ENCODE peak calls at places on chromosomes 4 and X, in nine cellular contexts. T, W, Y, H, R, O, Q, L and M are unnamed samples.

GRCh38 chr4:151031831-151032605 is 16.9 kb upstream of the LRBA start:
- DNase-seq in T (peak), W (no peak), Y (no peak), H (peak), R (no peak), O (no peak), Q (no peak), L (no peak), M (peak)

GRCh38 chrX:19798423-19798822 is 89.0 kb downstream of the SH3KBP1 start:
- DNase-seq in T (no peak), W (no peak), Y (no peak), H (peak), R (no peak), O (no peak), Q (no peak), L (no peak), M (no peak)

GRCh38 chr4:76764251-76764650 is 133.7 kb downstream of the SOWAHB start:
- DNase-seq in T (peak), W (no peak), Y (no peak), H (no peak), R (no peak), O (no peak), Q (no peak), L (no peak), M (no peak)

GRCh38 chr4:13541720-13542576 is 2.4 kb downstream of the NKX3-2 start:
- DNase-seq in T (no peak), W (no peak), Y (peak), H (peak), R (peak), O (no peak), Q (no peak), L (no peak), M (peak)

GRCh38 chr4:181219783-181220416 is 1023.3 kb upstream of the TENM3 start:
- DNase-seq in T (no peak), W (no peak), Y (no peak), H (no peak), R (no peak), O (no peak), Q (no peak), L (no peak), M (no peak)

GRCh38 chr4:176538217-176538925 is 218.6 kb downstream of the SPCS3 start:
- DNase-seq in T (peak), W (peak), Y (no peak), H (no peak), R (no peak), O (no peak), Q (no peak), L (no peak), M (no peak)

GRCh38 chr4:173860079-173860478 is 330.1 kb upstream of the HAND2 start:
- DNase-seq in T (peak), W (peak), Y (no peak), H (no peak), R (no peak), O (no peak), Q (no peak), L (no peak), M (no peak)

GRCh38 chr4:186651624-186652023 is 72.0 kb downstream of the FAT1 start:
- DNase-seq in T (peak), W (no peak), Y (no peak), H (no peak), R (no peak), O (peak), Q (peak), L (peak), M (no peak)

GRCh38 chrX:23890933-23891332 is 16.8 kb downstream of the APOO start:
- DNase-seq in T (no peak), W (no peak), Y (no peak), H (no peak), R (no peak), O (no peak), Q (no peak), L (no peak), M (no peak)

GRCh38 chr4:36385951-36386561 is 104.6 kb downstream of the DTHD1 start:
- DNase-seq in T (no peak), W (no peak), Y (no peak), H (peak), R (no peak), O (no peak), Q (no peak), L (no peak), M (peak)

GRCh38 chr4:36388710-36389109 is 107.3 kb downstream of the DTHD1 start:
- DNase-seq in T (no peak), W (no peak), Y (no peak), H (no peak), R (no peak), O (no peak), Q (no peak), L (no peak), M (no peak)

GRCh38 chr4:36392049-36392448 is 110.6 kb downstream of the DTHD1 start:
- DNase-seq in T (peak), W (peak), Y (no peak), H (no peak), R (no peak), O (no peak), Q (no peak), L (no peak), M (no peak)

GRCh38 chr4:36386691-36387090 is 105.3 kb downstream of the DTHD1 start:
- DNase-seq in T (no peak), W (no peak), Y (no peak), H (no peak), R (no peak), O (no peak), Q (no peak), L (no peak), M (no peak)
- TF ChIP-seq CTCF in T (no peak), W (no peak), Y (no peak), H (no peak), R (no peak), O (peak), Q (no peak), L (no peak), M (no peak)

GRCh38 chr4:23932935-23933334 is 43.1 kb upstream of the PPARGC1A start:
- DNase-seq in T (peak), W (no peak), Y (no peak), H (no peak), R (no peak), O (no peak), Q (no peak), L (no peak), M (no peak)
- TF ChIP-seq CTCF in T (peak), W (peak), Y (no peak), H (no peak), R (no peak), O (no peak), Q (peak), L (no peak), M (no peak)

GRCh38 chr4:178633263-178633662 is 1191.0 kb upstream of the AGA start:
- DNase-seq in T (no peak), W (no peak), Y (no peak), H (no peak), R (no peak), O (no peak), Q (no peak), L (no peak), M (no peak)
- TF ChIP-seq CTCF in T (peak), W (no peak), Y (no peak), H (no peak), R (peak), O (no peak), Q (no peak), L (peak), M (no peak)

GRCh38 chr4:164765096-164765495 is 11.2 kb downstream of the SMIM31 start:
- DNase-seq in T (no peak), W (no peak), Y (no peak), H (no peak), R (no peak), O (no peak), Q (no peak), L (no peak), M (no peak)

GRCh38 chr4:164771088-164771487 is 17.2 kb downstream of the SMIM31 start:
- DNase-seq in T (no peak), W (no peak), Y (no peak), H (no peak), R (no peak), O (no peak), Q (no peak), L (no peak), M (no peak)

GRCh38 chr4:164772076-164772475 is 18.1 kb downstream of the SMIM31 start:
- DNase-seq in T (no peak), W (no peak), Y (no peak), H (no peak), R (no peak), O (no peak), Q (no peak), L (no peak), M (no peak)

GRCh38 chr4:164770051-164770724 is 16.3 kb downstream of the SMIM31 start:
- DNase-seq in T (no peak), W (no peak), Y (no peak), H (no peak), R (no peak), O (no peak), Q (no peak), L (no peak), M (no peak)

GRCh38 chr4:164768516-164768915 is 14.6 kb downstream of the SMIM31 start:
- DNase-seq in T (no peak), W (no peak), Y (no peak), H (no peak), R (no peak), O (no peak), Q (no peak), L (no peak), M (no peak)
- TF ChIP-seq CTCF in T (peak), W (no peak), Y (no peak), H (no peak), R (peak), O (peak), Q (peak), L (peak), M (peak)